ENCODE peak calls at places on chromosomes 3 and 15, in nine cellular contexts. One of them, this sample, is unnamed.

GRCh38 chr3:32577621-32578556 is 7.2 kb upstream of the DYNC1LI1 start:
- DNase-seq in OCI-LY7: peak
- DNase-seq in choroid plexus epithelial cell: peak
- DNase-seq in ACHN: no peak
- DNase-seq in stimulated activated CD4-positive, alpha-beta T cell treated with anti-CD3 and anti-CD28 coated beads, Interleukin-15, amount 100 ng/mL, for 1 hour: no peak
- DNase-seq in mammary epithelial cell: no peak
- DNase-seq in AG04450: no peak
- DNase-seq in NCI-H1105: no peak
- DNase-seq in hepatic stellate cell: peak
- DNase-seq in this sample: no peak

GRCh38 chr15:70636540-70637165 is 126.7 kb downstream of the UACA start:
- DNase-seq in OCI-LY7: no peak
- DNase-seq in choroid plexus epithelial cell: no peak
- DNase-seq in ACHN: peak
- DNase-seq in stimulated activated CD4-positive, alpha-beta T cell treated with anti-CD3 and anti-CD28 coated beads, Interleukin-15, amount 100 ng/mL, for 1 hour: no peak
- DNase-seq in mammary epithelial cell: peak
- DNase-seq in AG04450: no peak
- DNase-seq in NCI-H1105: no peak
- DNase-seq in hepatic stellate cell: no peak
- DNase-seq in this sample: no peak

GRCh38 chr15:40063563-40064011 is 24.6 kb upstream of the SRP14 start:
- DNase-seq in OCI-LY7: no peak
- DNase-seq in choroid plexus epithelial cell: peak
- DNase-seq in ACHN: no peak
- DNase-seq in stimulated activated CD4-positive, alpha-beta T cell treated with anti-CD3 and anti-CD28 coated beads, Interleukin-15, amount 100 ng/mL, for 1 hour: no peak
- DNase-seq in mammary epithelial cell: peak
- DNase-seq in AG04450: no peak
- DNase-seq in NCI-H1105: no peak
- DNase-seq in hepatic stellate cell: no peak
- DNase-seq in this sample: no peak

GRCh38 chr3:133097214-133097613 is 59.0 kb downstream of the TMEM108 start:
- DNase-seq in OCI-LY7: no peak
- DNase-seq in choroid plexus epithelial cell: no peak
- DNase-seq in ACHN: no peak
- DNase-seq in stimulated activated CD4-positive, alpha-beta T cell treated with anti-CD3 and anti-CD28 coated beads, Interleukin-15, amount 100 ng/mL, for 1 hour: no peak
- DNase-seq in mammary epithelial cell: peak
- DNase-seq in AG04450: no peak
- DNase-seq in NCI-H1105: peak
- DNase-seq in hepatic stellate cell: no peak
- DNase-seq in this sample: no peak

GRCh38 chr3:184459355-184459754 is 79.5 kb downstream of the CHRD start:
- DNase-seq in OCI-LY7: no peak
- DNase-seq in choroid plexus epithelial cell: peak
- DNase-seq in ACHN: no peak
- DNase-seq in stimulated activated CD4-positive, alpha-beta T cell treated with anti-CD3 and anti-CD28 coated beads, Interleukin-15, amount 100 ng/mL, for 1 hour: no peak
- DNase-seq in mammary epithelial cell: peak
- DNase-seq in AG04450: peak
- DNase-seq in NCI-H1105: no peak
- DNase-seq in hepatic stellate cell: no peak
- DNase-seq in this sample: peak

GRCh38 chr3:156674911-156675743 is 737 bp downstream of the TIPARP start:
- DNase-seq in OCI-LY7: peak
- DNase-seq in choroid plexus epithelial cell: peak
- DNase-seq in ACHN: peak
- DNase-seq in stimulated activated CD4-positive, alpha-beta T cell treated with anti-CD3 and anti-CD28 coated beads, Interleukin-15, amount 100 ng/mL, for 1 hour: peak
- DNase-seq in mammary epithelial cell: peak
- DNase-seq in AG04450: no peak
- DNase-seq in NCI-H1105: peak
- DNase-seq in hepatic stellate cell: no peak
- DNase-seq in this sample: no peak

GRCh38 chr3:153641321-153641720 is 479.3 kb downstream of the RAP2B start:
- DNase-seq in OCI-LY7: no peak
- DNase-seq in choroid plexus epithelial cell: no peak
- DNase-seq in ACHN: no peak
- DNase-seq in stimulated activated CD4-positive, alpha-beta T cell treated with anti-CD3 and anti-CD28 coated beads, Interleukin-15, amount 100 ng/mL, for 1 hour: no peak
- DNase-seq in mammary epithelial cell: no peak
- DNase-seq in AG04450: no peak
- DNase-seq in NCI-H1105: no peak
- DNase-seq in hepatic stellate cell: no peak
- DNase-seq in this sample: no peak

GRCh38 chr15:25052191-25052999 is 97.6 kb downstream of the SNRPN start:
- DNase-seq in OCI-LY7: no peak
- DNase-seq in choroid plexus epithelial cell: no peak
- DNase-seq in ACHN: no peak
- DNase-seq in stimulated activated CD4-positive, alpha-beta T cell treated with anti-CD3 and anti-CD28 coated beads, Interleukin-15, amount 100 ng/mL, for 1 hour: no peak
- DNase-seq in mammary epithelial cell: no peak
- DNase-seq in AG04450: no peak
- DNase-seq in NCI-H1105: no peak
- DNase-seq in hepatic stellate cell: no peak
- DNase-seq in this sample: no peak

GRCh38 chr15:58441376-58442070 is 9.7 kb downstream of the LIPC start:
- DNase-seq in OCI-LY7: no peak
- DNase-seq in choroid plexus epithelial cell: peak
- DNase-seq in ACHN: peak
- DNase-seq in stimulated activated CD4-positive, alpha-beta T cell treated with anti-CD3 and anti-CD28 coated beads, Interleukin-15, amount 100 ng/mL, for 1 hour: no peak
- DNase-seq in mammary epithelial cell: peak
- DNase-seq in AG04450: peak
- DNase-seq in NCI-H1105: no peak
- DNase-seq in hepatic stellate cell: peak
- DNase-seq in this sample: peak

GRCh38 chr3:52403271-52403841 is 41.5 kb downstream of the SEMA3G start:
- DNase-seq in OCI-LY7: no peak
- DNase-seq in choroid plexus epithelial cell: no peak
- DNase-seq in ACHN: no peak
- DNase-seq in stimulated activated CD4-positive, alpha-beta T cell treated with anti-CD3 and anti-CD28 coated beads, Interleukin-15, amount 100 ng/mL, for 1 hour: no peak
- DNase-seq in mammary epithelial cell: no peak
- DNase-seq in AG04450: no peak
- DNase-seq in NCI-H1105: no peak
- DNase-seq in hepatic stellate cell: no peak
- DNase-seq in this sample: no peak

GRCh38 chr3:62665627-62666433 is 209.4 kb downstream of the CADPS start:
- DNase-seq in OCI-LY7: peak
- DNase-seq in choroid plexus epithelial cell: peak
- DNase-seq in ACHN: peak
- DNase-seq in stimulated activated CD4-positive, alpha-beta T cell treated with anti-CD3 and anti-CD28 coated beads, Interleukin-15, amount 100 ng/mL, for 1 hour: no peak
- DNase-seq in mammary epithelial cell: peak
- DNase-seq in AG04450: no peak
- DNase-seq in NCI-H1105: peak
- DNase-seq in hepatic stellate cell: peak
- DNase-seq in this sample: peak

GRCh38 chr3:28835751-28836150 is 445.1 kb upstream of the RBMS3 start:
- DNase-seq in OCI-LY7: no peak
- DNase-seq in choroid plexus epithelial cell: no peak
- DNase-seq in ACHN: peak
- DNase-seq in stimulated activated CD4-positive, alpha-beta T cell treated with anti-CD3 and anti-CD28 coated beads, Interleukin-15, amount 100 ng/mL, for 1 hour: no peak
- DNase-seq in mammary epithelial cell: peak
- DNase-seq in AG04450: no peak
- DNase-seq in NCI-H1105: peak
- DNase-seq in hepatic stellate cell: no peak
- DNase-seq in this sample: no peak

GRCh38 chr3:186955898-186956696 is 25.8 kb downstream of the ST6GAL1 start:
- DNase-seq in OCI-LY7: no peak
- DNase-seq in choroid plexus epithelial cell: peak
- DNase-seq in ACHN: no peak
- DNase-seq in stimulated activated CD4-positive, alpha-beta T cell treated with anti-CD3 and anti-CD28 coated beads, Interleukin-15, amount 100 ng/mL, for 1 hour: no peak
- DNase-seq in mammary epithelial cell: no peak
- DNase-seq in AG04450: no peak
- DNase-seq in NCI-H1105: no peak
- DNase-seq in hepatic stellate cell: no peak
- DNase-seq in this sample: no peak

GRCh38 chr3:105707009-105707408 is 161.8 kb downstream of the CBLB start:
- DNase-seq in OCI-LY7: no peak
- DNase-seq in choroid plexus epithelial cell: no peak
- DNase-seq in ACHN: no peak
- DNase-seq in stimulated activated CD4-positive, alpha-beta T cell treated with anti-CD3 and anti-CD28 coated beads, Interleukin-15, amount 100 ng/mL, for 1 hour: no peak
- DNase-seq in mammary epithelial cell: no peak
- DNase-seq in AG04450: no peak
- DNase-seq in NCI-H1105: no peak
- DNase-seq in hepatic stellate cell: no peak
- DNase-seq in this sample: no peak

GRCh38 chr3:81463761-81464160 is 297.7 kb downstream of the GBE1 start:
- DNase-seq in OCI-LY7: no peak
- DNase-seq in choroid plexus epithelial cell: no peak
- DNase-seq in ACHN: no peak
- DNase-seq in stimulated activated CD4-positive, alpha-beta T cell treated with anti-CD3 and anti-CD28 coated beads, Interleukin-15, amount 100 ng/mL, for 1 hour: no peak
- DNase-seq in mammary epithelial cell: no peak
- DNase-seq in AG04450: no peak
- DNase-seq in NCI-H1105: no peak
- DNase-seq in hepatic stellate cell: no peak
- DNase-seq in this sample: no peak

GRCh38 chr3:135125171-135125801 is 330.2 kb downstream of the EPHB1 start:
- DNase-seq in OCI-LY7: peak
- DNase-seq in choroid plexus epithelial cell: peak
- DNase-seq in ACHN: peak
- DNase-seq in stimulated activated CD4-positive, alpha-beta T cell treated with anti-CD3 and anti-CD28 coated beads, Interleukin-15, amount 100 ng/mL, for 1 hour: no peak
- DNase-seq in mammary epithelial cell: peak
- DNase-seq in AG04450: no peak
- DNase-seq in NCI-H1105: no peak
- DNase-seq in hepatic stellate cell: peak
- DNase-seq in this sample: peak

GRCh38 chr3:3038201-3038991 is 71.8 kb downstream of the IL5RA start:
- DNase-seq in OCI-LY7: no peak
- DNase-seq in choroid plexus epithelial cell: no peak
- DNase-seq in ACHN: no peak
- DNase-seq in stimulated activated CD4-positive, alpha-beta T cell treated with anti-CD3 and anti-CD28 coated beads, Interleukin-15, amount 100 ng/mL, for 1 hour: no peak
- DNase-seq in mammary epithelial cell: no peak
- DNase-seq in AG04450: no peak
- DNase-seq in NCI-H1105: no peak
- DNase-seq in hepatic stellate cell: no peak
- DNase-seq in this sample: no peak

GRCh38 chr3:193971268-193971751 is 164.6 kb upstream of the HES1 start:
- DNase-seq in OCI-LY7: no peak
- DNase-seq in choroid plexus epithelial cell: peak
- DNase-seq in ACHN: no peak
- DNase-seq in stimulated activated CD4-positive, alpha-beta T cell treated with anti-CD3 and anti-CD28 coated beads, Interleukin-15, amount 100 ng/mL, for 1 hour: no peak
- DNase-seq in mammary epithelial cell: peak
- DNase-seq in AG04450: no peak
- DNase-seq in NCI-H1105: no peak
- DNase-seq in hepatic stellate cell: no peak
- DNase-seq in this sample: no peak

GRCh38 chr3:135694142-135694541 is 271.4 kb upstream of the PPP2R3A start:
- DNase-seq in OCI-LY7: no peak
- DNase-seq in choroid plexus epithelial cell: no peak
- DNase-seq in ACHN: no peak
- DNase-seq in stimulated activated CD4-positive, alpha-beta T cell treated with anti-CD3 and anti-CD28 coated beads, Interleukin-15, amount 100 ng/mL, for 1 hour: no peak
- DNase-seq in mammary epithelial cell: no peak
- DNase-seq in AG04450: no peak
- DNase-seq in NCI-H1105: peak
- DNase-seq in hepatic stellate cell: no peak
- DNase-seq in this sample: no peak

GRCh38 chr15:38651328-38652038 is 86.9 kb upstream of the RASGRP1 start:
- DNase-seq in OCI-LY7: peak
- DNase-seq in choroid plexus epithelial cell: no peak
- DNase-seq in ACHN: no peak
- DNase-seq in stimulated activated CD4-positive, alpha-beta T cell treated with anti-CD3 and anti-CD28 coated beads, Interleukin-15, amount 100 ng/mL, for 1 hour: peak
- DNase-seq in mammary epithelial cell: peak
- DNase-seq in AG04450: no peak
- DNase-seq in NCI-H1105: no peak
- DNase-seq in hepatic stellate cell: no peak
- DNase-seq in this sample: no peak

GRCh38 chr3:4994144-4994730 is 15.0 kb downstream of the BHLHE40 start:
- DNase-seq in OCI-LY7: no peak
- DNase-seq in choroid plexus epithelial cell: peak
- DNase-seq in ACHN: peak
- DNase-seq in stimulated activated CD4-positive, alpha-beta T cell treated with anti-CD3 and anti-CD28 coated beads, Interleukin-15, amount 100 ng/mL, for 1 hour: no peak
- DNase-seq in mammary epithelial cell: peak
- DNase-seq in AG04450: no peak
- DNase-seq in NCI-H1105: no peak
- DNase-seq in hepatic stellate cell: no peak
- DNase-seq in this sample: no peak

GRCh38 chr3:150933473-150934008 is 28.3 kb upstream of the MINDY4B start:
- DNase-seq in OCI-LY7: no peak
- DNase-seq in choroid plexus epithelial cell: peak
- DNase-seq in ACHN: no peak
- DNase-seq in stimulated activated CD4-positive, alpha-beta T cell treated with anti-CD3 and anti-CD28 coated beads, Interleukin-15, amount 100 ng/mL, for 1 hour: no peak
- DNase-seq in mammary epithelial cell: no peak
- DNase-seq in AG04450: no peak
- DNase-seq in NCI-H1105: no peak
- DNase-seq in hepatic stellate cell: no peak
- DNase-seq in this sample: peak

GRCh38 chr3:149957352-149958140 is 13.1 kb downstream of the PFN2 start:
- DNase-seq in OCI-LY7: no peak
- DNase-seq in choroid plexus epithelial cell: no peak
- DNase-seq in ACHN: no peak
- DNase-seq in stimulated activated CD4-positive, alpha-beta T cell treated with anti-CD3 and anti-CD28 coated beads, Interleukin-15, amount 100 ng/mL, for 1 hour: no peak
- DNase-seq in mammary epithelial cell: no peak
- DNase-seq in AG04450: no peak
- DNase-seq in NCI-H1105: no peak
- DNase-seq in hepatic stellate cell: no peak
- DNase-seq in this sample: no peak

GRCh38 chr3:49769516-49769915 is 16.8 kb downstream of the IP6K1 start:
- DNase-seq in OCI-LY7: no peak
- DNase-seq in choroid plexus epithelial cell: no peak
- DNase-seq in ACHN: no peak
- DNase-seq in stimulated activated CD4-positive, alpha-beta T cell treated with anti-CD3 and anti-CD28 coated beads, Interleukin-15, amount 100 ng/mL, for 1 hour: no peak
- DNase-seq in mammary epithelial cell: no peak
- DNase-seq in AG04450: no peak
- DNase-seq in NCI-H1105: no peak
- DNase-seq in hepatic stellate cell: no peak
- DNase-seq in this sample: no peak

GRCh38 chr15:65738649-65739048 is 53.4 kb downstream of the DENND4A start:
- DNase-seq in OCI-LY7: no peak
- DNase-seq in choroid plexus epithelial cell: peak
- DNase-seq in ACHN: no peak
- DNase-seq in stimulated activated CD4-positive, alpha-beta T cell treated with anti-CD3 and anti-CD28 coated beads, Interleukin-15, amount 100 ng/mL, for 1 hour: no peak
- DNase-seq in mammary epithelial cell: no peak
- DNase-seq in AG04450: no peak
- DNase-seq in NCI-H1105: no peak
- DNase-seq in hepatic stellate cell: no peak
- DNase-seq in this sample: no peak

GRCh38 chr15:71784719-71785118 is 25.6 kb upstream of the NR2E3 start:
- DNase-seq in OCI-LY7: peak
- DNase-seq in choroid plexus epithelial cell: no peak
- DNase-seq in ACHN: no peak
- DNase-seq in stimulated activated CD4-positive, alpha-beta T cell treated with anti-CD3 and anti-CD28 coated beads, Interleukin-15, amount 100 ng/mL, for 1 hour: no peak
- DNase-seq in mammary epithelial cell: no peak
- DNase-seq in AG04450: no peak
- DNase-seq in NCI-H1105: no peak
- DNase-seq in hepatic stellate cell: no peak
- DNase-seq in this sample: no peak

GRCh38 chr3:194885766-194886165 is 200.1 kb downstream of the FAM43A start:
- DNase-seq in OCI-LY7: no peak
- DNase-seq in choroid plexus epithelial cell: no peak
- DNase-seq in ACHN: no peak
- DNase-seq in stimulated activated CD4-positive, alpha-beta T cell treated with anti-CD3 and anti-CD28 coated beads, Interleukin-15, amount 100 ng/mL, for 1 hour: no peak
- DNase-seq in mammary epithelial cell: no peak
- DNase-seq in AG04450: no peak
- DNase-seq in NCI-H1105: no peak
- DNase-seq in hepatic stellate cell: no peak
- DNase-seq in this sample: no peak

GRCh38 chr3:193851941-193852674 is 259.1 kb downstream of the OPA1 start:
- DNase-seq in OCI-LY7: no peak
- DNase-seq in choroid plexus epithelial cell: peak
- DNase-seq in ACHN: peak
- DNase-seq in stimulated activated CD4-positive, alpha-beta T cell treated with anti-CD3 and anti-CD28 coated beads, Interleukin-15, amount 100 ng/mL, for 1 hour: no peak
- DNase-seq in mammary epithelial cell: no peak
- DNase-seq in AG04450: no peak
- DNase-seq in NCI-H1105: no peak
- DNase-seq in hepatic stellate cell: no peak
- DNase-seq in this sample: no peak

GRCh38 chr15:67117356-67117755 is 52.0 kb downstream of the SMAD3 start:
- DNase-seq in OCI-LY7: no peak
- DNase-seq in choroid plexus epithelial cell: peak
- DNase-seq in ACHN: no peak
- DNase-seq in stimulated activated CD4-positive, alpha-beta T cell treated with anti-CD3 and anti-CD28 coated beads, Interleukin-15, amount 100 ng/mL, for 1 hour: no peak
- DNase-seq in mammary epithelial cell: no peak
- DNase-seq in AG04450: no peak
- DNase-seq in NCI-H1105: no peak
- DNase-seq in hepatic stellate cell: no peak
- DNase-seq in this sample: no peak

GRCh38 chr3:48440590-48440958 is 517 bp downstream of the TMA7 start:
- DNase-seq in OCI-LY7: peak
- DNase-seq in choroid plexus epithelial cell: peak
- DNase-seq in ACHN: peak
- DNase-seq in stimulated activated CD4-positive, alpha-beta T cell treated with anti-CD3 and anti-CD28 coated beads, Interleukin-15, amount 100 ng/mL, for 1 hour: no peak
- DNase-seq in mammary epithelial cell: no peak
- DNase-seq in AG04450: no peak
- DNase-seq in NCI-H1105: no peak
- DNase-seq in hepatic stellate cell: peak
- DNase-seq in this sample: no peak

GRCh38 chr3:32411442-32411841 is 19.8 kb downstream of the CMTM7 start:
- DNase-seq in OCI-LY7: no peak
- DNase-seq in choroid plexus epithelial cell: no peak
- DNase-seq in ACHN: no peak
- DNase-seq in stimulated activated CD4-positive, alpha-beta T cell treated with anti-CD3 and anti-CD28 coated beads, Interleukin-15, amount 100 ng/mL, for 1 hour: no peak
- DNase-seq in mammary epithelial cell: no peak
- DNase-seq in AG04450: no peak
- DNase-seq in NCI-H1105: no peak
- DNase-seq in hepatic stellate cell: no peak
- DNase-seq in this sample: no peak